ENCODE peak calls at places on chromosomes 4 and X, in four cellular contexts. R is CD8-positive, alpha-beta T cell; U is fibroblast of pulmonary artery; G is fibroblast of the aortic adventitia. L is an unnamed sample.

GRCh38 chrX:1420371-1420770 is 28.5 kb upstream of the SLC25A6 start:
- DNase-seq in R (no peak), U (no peak), G (no peak), L (no peak)

GRCh38 chr4:8840006-8840793 is 31.4 kb downstream of the HMX1 start:
- DNase-seq in R (no peak), U (no peak), G (no peak), L (peak; percentile 55)

GRCh38 chr4:140094701-140095420 is 59.1 kb downstream of the MAML3 start:
- DNase-seq in R (peak; percentile 61), U (no peak), G (no peak), L (no peak)

GRCh38 chr4:86891785-86892638 is at the start of gene C4orf36:
- DNase-seq in R (no peak), U (peak; percentile 41), G (no peak), L (peak; percentile 90)

GRCh38 chrX:131609480-131609879 is 65.6 kb downstream of the OR13H1 start:
- DNase-seq in R (no peak), U (no peak), G (no peak), L (no peak)

GRCh38 chrX:1442016-1442665 is 10.6 kb downstream of the ASMTL start:
- DNase-seq in R (peak; percentile 32), U (no peak), G (no peak), L (peak; percentile 61)

GRCh38 chrX:70485466-70485865 is 40.8 kb downstream of the DLG3 start:
- DNase-seq in R (no peak), U (no peak), G (no peak), L (no peak)

GRCh38 chr4:87105101-87105852 is 115.1 kb downstream of the KLHL8 start:
- DNase-seq in R (no peak), U (no peak), G (no peak), L (no peak)

GRCh38 chrX:21666679-21667078 is 8.5 kb upstream of the KLHL34 start:
- DNase-seq in R (no peak), U (no peak), G (no peak), L (no peak)

GRCh38 chrX:24024819-24025740 is 1.9 kb downstream of the KLHL15 start:
- DNase-seq in R (peak; percentile 85), U (peak; percentile 92), G (peak; percentile 90), L (peak; percentile 94)
- TF ChIP-seq CTCF in R (no peak), U (no peak), G (no peak), L (peak; percentile 40)

GRCh38 chr4:108169639-108170038 is 907 bp upstream of the LEF1 start:
- DNase-seq in R (no peak), U (no peak), G (no peak), L (no peak)

GRCh38 chr4:108166441-108167315 is 2.1 kb downstream of the LEF1 start:
- DNase-seq in R (peak; percentile 78), U (no peak), G (no peak), L (no peak)

GRCh38 chr4:108168672-108169562 is at the start of gene LEF1:
- DNase-seq in R (peak; percentile 81), U (peak; percentile 27), G (peak; percentile 18), L (peak; percentile 85)

GRCh38 chr4:108166038-108166437 is 2.7 kb downstream of the LEF1 start:
- DNase-seq in R (no peak), U (no peak), G (no peak), L (no peak)

GRCh38 chr4:108168213-108168671 is 490 bp downstream of the LEF1 start:
- DNase-seq in R (peak; percentile 64), U (peak; percentile 17), G (peak; percentile 28), L (no peak)
- TF ChIP-seq CTCF in R (no peak), U (no peak), G (no peak), L (no peak)

GRCh38 chr4:189090174-189090814 is 850.4 kb upstream of the FRG1 start:
- DNase-seq in R (no peak), U (peak; percentile 3), G (no peak), L (no peak)
- TF ChIP-seq CTCF in R (no peak), U (peak; percentile 20), G (no peak), L (peak; percentile 73)

GRCh38 chrX:152638443-152638904 is 779 bp downstream of the GABRQ start:
- DNase-seq in R (no peak), U (no peak), G (no peak), L (no peak)

GRCh38 chrX:152639426-152639825 is 1.7 kb downstream of the GABRQ start:
- DNase-seq in R (no peak), U (no peak), G (no peak), L (no peak)

GRCh38 chrX:152637649-152638442 is at the start of gene GABRQ:
- DNase-seq in R (no peak), U (peak; percentile 1), G (peak; percentile 14), L (no peak)

GRCh38 chrX:152632445-152633097 is 5.1 kb upstream of the GABRQ start:
- DNase-seq in R (no peak), U (peak; percentile 48), G (peak; percentile 57), L (no peak)

DNA sequence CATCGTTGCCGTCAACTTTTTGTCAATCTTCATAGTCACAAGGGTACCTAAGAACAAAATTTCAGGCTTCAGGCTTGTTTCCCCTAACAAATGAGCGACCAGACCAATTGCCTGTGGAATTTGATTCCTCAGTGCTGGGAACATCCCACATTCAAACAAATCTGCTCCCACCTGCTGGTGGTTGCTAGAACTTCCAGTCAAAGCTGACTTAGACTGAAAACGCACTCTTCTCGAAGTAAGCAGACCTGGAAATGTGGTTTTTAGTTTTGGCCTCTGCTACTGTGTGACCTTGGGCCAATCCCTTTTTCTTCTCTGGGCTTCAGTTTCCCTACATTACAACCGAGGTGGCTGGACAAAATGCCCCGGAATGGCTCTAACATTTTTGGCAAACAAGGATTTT is 1.8 kb upstream of the GABRQ start:
- DNase-seq in R (no peak), U (peak; percentile 75), G (peak; percentile 75), L (no peak)
- TF ChIP-seq CTCF in R (no peak), U (peak; percentile 65), G (peak; percentile 70), L (peak; percentile 74)

L was measured in type B pancreatic cell.